ENCODE peak calls at places on chromosomes 11 and 22, in six cellular contexts. X, V, O, U, C and R are unnamed samples.

GRCh38 chr11:122418032-122418431 is 237.5 kb upstream of the UBASH3B start:
- DNase-seq in X (no peak), V (no peak), O (no peak), U (no peak), C (no peak), R (no peak)

GRCh38 chr22:36327922-36328551 is 59.7 kb downstream of the MYH9 start:
- DNase-seq in X (no peak), V (peak; percentile 61), O (no peak), U (peak; percentile 69), C (no peak), R (peak; percentile 59)

GRCh38 chr11:11787305-11788066 is 54.3 kb upstream of the USP47 start:
- DNase-seq in X (peak; percentile 70), V (peak; percentile 78), O (peak; percentile 78), U (peak; percentile 75), C (peak; percentile 86), R (peak; percentile 76)

GRCh38 chr11:108122166-108122628 is 830 bp downstream of the ACAT1 start:
- DNase-seq in X (no peak), V (no peak), O (peak; percentile 32), U (peak; percentile 32), C (peak; percentile 37), R (peak; percentile 58)

GRCh38 chr11:16191852-16192240 is 164.5 kb downstream of the SOX6 start:
- DNase-seq in X (no peak), V (no peak), O (peak; percentile 38), U (no peak), C (no peak), R (no peak)

GRCh38 chr11:87266751-87267150 is 229.0 kb downstream of the TMEM135 start:
- DNase-seq in X (no peak), V (no peak), O (no peak), U (no peak), C (no peak), R (no peak)

GRCh38 chr11:108472681-108473080 is 5.4 kb upstream of the C11orf65 start:
- DNase-seq in X (no peak), V (no peak), O (no peak), U (no peak), C (no peak), R (no peak)

GRCh38 chr11:34151916-34152845 is 46.8 kb downstream of the NAT10 start:
- DNase-seq in X (no peak), V (no peak), O (no peak), U (no peak), C (no peak), R (no peak)

GRCh38 chr11:45889966-45890365 is 4.5 kb downstream of the MAPK8IP1 start:
- DNase-seq in X (no peak), V (no peak), O (no peak), U (no peak), C (no peak), R (no peak)

GRCh38 chr11:21604564-21604963 is 588.3 kb upstream of the ANO5 start:
- DNase-seq in X (no peak), V (no peak), O (no peak), U (no peak), C (no peak), R (no peak)

GRCh38 chr11:65418431-65418680 is 4.2 kb upstream of the NEAT1 start:
- DNase-seq in X (no peak), V (no peak), O (no peak), U (no peak), C (no peak), R (no peak)

GRCh38 chr22:18033204-18033998 is 9.0 kb upstream of the MICAL3 start:
- DNase-seq in X (no peak), V (no peak), O (no peak), U (peak; percentile 46), C (no peak), R (no peak)

GRCh38 chr11:889686-890475 is 20.7 kb downstream of the CHID1 start:
- DNase-seq in X (no peak), V (no peak), O (no peak), U (no peak), C (peak; percentile 77), R (no peak)

GRCh38 chr11:128472128-128473110 is 114.9 kb downstream of the ETS1 start:
- DNase-seq in X (peak; percentile 45), V (no peak), O (no peak), U (peak; percentile 56), C (no peak), R (peak; percentile 81)

GRCh38 chr22:43109921-43110443 is 568 bp upstream of the BIK start:
- DNase-seq in X (no peak), V (no peak), O (no peak), U (no peak), C (peak; percentile 55), R (no peak)

GRCh38 chr11:30567148-30567547 is 19.0 kb downstream of the MPPED2 start:
- DNase-seq in X (no peak), V (no peak), O (no peak), U (no peak), C (no peak), R (no peak)

GRCh38 chr11:124622531-124623451 is at the start of gene TBRG1:
- DNase-seq in X (peak; percentile 80), V (peak; percentile 93), O (peak; percentile 93), U (peak; percentile 95), C (peak; percentile 92), R (peak; percentile 93)

GRCh38 chr11:77672276-77672675 is 34.7 kb upstream of the CLNS1A start:
- DNase-seq in X (no peak), V (no peak), O (no peak), U (peak; percentile 96), C (no peak), R (peak; percentile 98)

GRCh38 chr11:75561426-75562047 is 516 bp upstream of the SERPINH1 start:
- DNase-seq in X (no peak), V (no peak), O (no peak), U (no peak), C (no peak), R (no peak)

GRCh38 chr11:78742430-78742829 is 167.8 kb upstream of the NARS2 start:
- DNase-seq in X (no peak), V (peak; percentile 5), O (peak; percentile 6), U (no peak), C (no peak), R (no peak)

GRCh38 chr11:62981743-62982142 is 3.0 kb downstream of the SLC22A6 start:
- DNase-seq in X (no peak), V (no peak), O (no peak), U (no peak), C (peak; percentile 52), R (no peak)